ENCODE peak calls at places on chromosome 9, in seven cellular contexts. One of them, this sample, is unnamed. For H3K4me1, the result is how much of the 10 kb centered on the place peaks cover.

GRCh38 chr9:111094433-111095421 is 56.5 kb upstream of the LPAR1 start:
- DNase-seq in psoas muscle: peak
- DNase-seq in left lung: peak
- DNase-seq in RWPE2: no peak
- DNase-seq in stomach: no peak
- DNase-seq in colonic mucosa: peak
- DNase-seq in HAP-1: no peak
- DNase-seq in this sample: no peak

GRCh38 chr9:121620777-121621437 is 30.5 kb upstream of the DAB2IP start:
- DNase-seq in colonic mucosa: no peak
- DNase-seq in psoas muscle: no peak
- DNase-seq in RWPE2: no peak
- DNase-seq in left lung: no peak
- DNase-seq in HAP-1: peak
- DNase-seq in stomach: no peak
- DNase-seq in this sample: peak

GRCh38 chr9:106590759-106591505 is 272.0 kb upstream of the ZNF462 start:
- DNase-seq in stomach: no peak
- DNase-seq in HAP-1: no peak
- DNase-seq in colonic mucosa: no peak
- DNase-seq in left lung: no peak
- DNase-seq in psoas muscle: no peak
- DNase-seq in RWPE2: no peak
- DNase-seq in this sample: no peak

GRCh38 chr9:91741529-91741928 is 208.5 kb downstream of the ROR2 start:
- DNase-seq in left lung: no peak
- DNase-seq in colonic mucosa: no peak
- DNase-seq in psoas muscle: no peak
- DNase-seq in stomach: no peak
- DNase-seq in HAP-1: no peak
- DNase-seq in RWPE2: no peak
- DNase-seq in this sample: peak

GRCh38 chr9:68704804-68705635 is at the start of gene PIP5K1B:
- DNase-seq in left lung: peak
- DNase-seq in psoas muscle: peak
- DNase-seq in HAP-1: peak
- DNase-seq in colonic mucosa: peak
- DNase-seq in RWPE2: peak
- DNase-seq in stomach: peak
- DNase-seq in this sample: peak

GRCh38 chr9:447230-448025 is 232.8 kb downstream of the DOCK8 start:
- DNase-seq in psoas muscle: no peak
- DNase-seq in colonic mucosa: peak
- DNase-seq in RWPE2: peak
- DNase-seq in stomach: no peak
- DNase-seq in HAP-1: no peak
- DNase-seq in left lung: no peak
- DNase-seq in this sample: peak

GRCh38 chr9:112245126-112245525 is 70.0 kb upstream of the SUSD1 start:
- DNase-seq in RWPE2: no peak
- DNase-seq in colonic mucosa: no peak
- DNase-seq in left lung: no peak
- DNase-seq in HAP-1: no peak
- DNase-seq in psoas muscle: no peak
- DNase-seq in stomach: no peak
- DNase-seq in this sample: no peak

GRCh38 chr9:20170122-20170521 is 381.3 kb upstream of the SLC24A2 start:
- DNase-seq in psoas muscle: no peak
- DNase-seq in stomach: no peak
- DNase-seq in RWPE2: no peak
- DNase-seq in colonic mucosa: no peak
- DNase-seq in HAP-1: no peak
- DNase-seq in left lung: no peak
- DNase-seq in this sample: no peak

GRCh38 chr9:34337404-34337803 is 8.0 kb downstream of the NUDT2 start:
- DNase-seq in psoas muscle: no peak
- DNase-seq in colonic mucosa: no peak
- DNase-seq in HAP-1: no peak
- DNase-seq in left lung: no peak
- DNase-seq in stomach: no peak
- DNase-seq in RWPE2: no peak
- DNase-seq in this sample: peak

GRCh38 chr9:88084816-88085215 is 53.5 kb downstream of the SPATA31C2 start:
- DNase-seq in left lung: no peak
- DNase-seq in stomach: no peak
- DNase-seq in colonic mucosa: no peak
- DNase-seq in HAP-1: no peak
- DNase-seq in psoas muscle: no peak
- DNase-seq in RWPE2: no peak
- DNase-seq in this sample: no peak

GRCh38 chr9:37939575-37940095 is 35.7 kb upstream of the SLC25A51 start:
- DNase-seq in HAP-1: no peak
- DNase-seq in colonic mucosa: no peak
- DNase-seq in stomach: no peak
- DNase-seq in left lung: no peak
- DNase-seq in RWPE2: no peak
- DNase-seq in psoas muscle: no peak
- DNase-seq in this sample: no peak

GRCh38 chr9:106421772-106422171 is 441.2 kb upstream of the ZNF462 start:
- DNase-seq in HAP-1: no peak
- DNase-seq in psoas muscle: no peak
- DNase-seq in colonic mucosa: no peak
- DNase-seq in left lung: no peak
- DNase-seq in RWPE2: no peak
- DNase-seq in stomach: no peak
- DNase-seq in this sample: no peak

GRCh38 chr9:134099123-134099761 is 31.4 kb upstream of the BRD3 start:
- DNase-seq in psoas muscle: no peak
- DNase-seq in RWPE2: no peak
- DNase-seq in stomach: peak
- DNase-seq in colonic mucosa: peak
- DNase-seq in HAP-1: peak
- DNase-seq in left lung: no peak
- DNase-seq in this sample: peak

GRCh38 chr9:101437806-101438232 is 2.2 kb upstream of the ALDOB start:
- DNase-seq in stomach: peak
- DNase-seq in psoas muscle: peak
- DNase-seq in left lung: no peak
- DNase-seq in colonic mucosa: no peak
- DNase-seq in HAP-1: no peak
- DNase-seq in RWPE2: no peak
- DNase-seq in this sample: no peak

GRCh38 chr9:126609191-126609590 is 4.5 kb upstream of the LMX1B start:
- DNase-seq in stomach: no peak
- DNase-seq in colonic mucosa: no peak
- DNase-seq in psoas muscle: no peak
- DNase-seq in RWPE2: peak
- DNase-seq in left lung: no peak
- DNase-seq in HAP-1: no peak
- DNase-seq in this sample: no peak

GRCh38 chr9:114372971-114373591 is 14.7 kb downstream of the AKNA start:
- DNase-seq in left lung: peak
- DNase-seq in colonic mucosa: peak
- DNase-seq in RWPE2: no peak
- DNase-seq in stomach: peak
- DNase-seq in HAP-1: no peak
- DNase-seq in psoas muscle: peak
- DNase-seq in this sample: peak

GRCh38 chr9:75754090-75754489 is 136.4 kb upstream of the PCSK5 start:
- DNase-seq in stomach: no peak
- DNase-seq in left lung: no peak
- DNase-seq in HAP-1: no peak
- DNase-seq in colonic mucosa: no peak
- DNase-seq in RWPE2: no peak
- DNase-seq in psoas muscle: no peak
- DNase-seq in this sample: no peak

GRCh38 chr9:90114641-90115040 is 509.8 kb downstream of the GADD45G start:
- DNase-seq in psoas muscle: no peak
- DNase-seq in stomach: no peak
- DNase-seq in HAP-1: no peak
- DNase-seq in RWPE2: no peak
- DNase-seq in left lung: no peak
- DNase-seq in colonic mucosa: no peak
- DNase-seq in this sample: no peak

GRCh38 chr9:89593776-89594427 is 10.9 kb upstream of the GADD45G start:
- DNase-seq in colonic mucosa: peak
- DNase-seq in HAP-1: peak
- DNase-seq in left lung: no peak
- DNase-seq in psoas muscle: peak
- DNase-seq in RWPE2: no peak
- DNase-seq in stomach: peak
- DNase-seq in this sample: peak

GRCh38 chr9:34370970-34371880 is 5.5 kb downstream of the MYORG start:
- DNase-seq in psoas muscle: no peak
- DNase-seq in stomach: no peak
- DNase-seq in left lung: no peak
- DNase-seq in colonic mucosa: no peak
- DNase-seq in RWPE2: no peak
- DNase-seq in HAP-1: no peak
- DNase-seq in this sample: no peak

GRCh38 chr9:12643686-12644085 is 49.5 kb upstream of the TYRP1 start:
- DNase-seq in left lung: no peak
- DNase-seq in colonic mucosa: no peak
- DNase-seq in HAP-1: no peak
- DNase-seq in stomach: no peak
- DNase-seq in psoas muscle: no peak
- DNase-seq in RWPE2: no peak
- DNase-seq in this sample: no peak

GRCh38 chr9:36137392-36138004 is 965 bp downstream of the GLIPR2 start:
- DNase-seq in HAP-1: no peak
- DNase-seq in stomach: no peak
- DNase-seq in psoas muscle: peak
- DNase-seq in left lung: no peak
- DNase-seq in RWPE2: no peak
- DNase-seq in colonic mucosa: no peak
- DNase-seq in this sample: peak
- H3K4me1 ChIP-seq in HAP-1: under half
- H3K4me1 ChIP-seq in stomach: half or more
- H3K4me1 ChIP-seq in psoas muscle: under half
- H3K4me1 ChIP-seq in left lung: half or more
- H3K4me1 ChIP-seq in RWPE2: under half
- H3K4me1 ChIP-seq in colonic mucosa: under half
- H3K4me1 ChIP-seq in this sample: under half

DNA sequence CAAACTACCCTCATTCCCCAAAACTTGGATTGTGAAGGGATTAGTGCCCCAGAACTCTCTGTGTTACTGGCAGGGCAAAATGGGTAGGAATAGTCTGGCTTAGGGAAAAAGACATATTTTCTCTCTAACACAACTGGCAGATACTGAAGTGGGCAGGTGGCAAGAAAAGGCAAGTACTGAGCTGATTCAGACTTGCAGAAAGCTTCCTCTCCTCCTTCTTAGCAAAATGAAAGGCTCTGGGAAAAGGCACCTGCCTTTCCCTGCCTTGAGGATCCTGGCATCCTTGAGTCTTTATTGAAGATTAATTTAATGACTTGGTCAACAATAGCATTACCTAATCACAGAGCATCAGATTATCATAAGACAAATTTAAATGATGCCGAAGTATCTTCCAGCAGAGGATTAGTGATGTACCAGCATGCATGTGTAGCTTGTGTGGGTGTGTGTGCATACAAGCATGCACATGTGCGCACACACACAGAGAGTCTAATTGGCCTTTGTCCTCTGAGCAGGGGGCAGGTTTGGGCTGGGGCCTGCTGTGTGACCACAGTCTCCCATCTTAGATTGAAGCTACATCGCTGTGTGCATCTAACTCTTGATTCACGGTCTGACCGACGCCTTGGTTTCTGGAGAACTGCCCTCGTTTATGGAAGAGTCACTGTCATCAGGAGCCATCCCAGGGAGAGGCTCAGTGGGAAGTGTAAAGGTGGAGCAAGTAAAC is 294.8 kb downstream of the AOPEP start:
- DNase-seq in stomach: no peak
- DNase-seq in left lung: no peak
- DNase-seq in colonic mucosa: no peak
- DNase-seq in RWPE2: no peak
- DNase-seq in psoas muscle: no peak
- DNase-seq in HAP-1: no peak
- DNase-seq in this sample: no peak
- H3K4me1 ChIP-seq in stomach: half or more
- H3K4me1 ChIP-seq in left lung: half or more
- H3K4me1 ChIP-seq in colonic mucosa: under half
- H3K4me1 ChIP-seq in RWPE2: half or more
- H3K4me1 ChIP-seq in psoas muscle: half or more
- H3K4me1 ChIP-seq in HAP-1: under half
- H3K4me1 ChIP-seq in this sample: under half

GRCh38 chr9:136536721-136537241 is 9.1 kb downstream of the NOTCH1 start:
- DNase-seq in left lung: no peak
- DNase-seq in colonic mucosa: no peak
- DNase-seq in psoas muscle: no peak
- DNase-seq in HAP-1: no peak
- DNase-seq in RWPE2: no peak
- DNase-seq in stomach: no peak
- DNase-seq in this sample: no peak
- H3K4me1 ChIP-seq in left lung: half or more
- H3K4me1 ChIP-seq in colonic mucosa: half or more
- H3K4me1 ChIP-seq in psoas muscle: under half
- H3K4me1 ChIP-seq in HAP-1: under half
- H3K4me1 ChIP-seq in RWPE2: under half
- H3K4me1 ChIP-seq in stomach: half or more
- H3K4me1 ChIP-seq in this sample: under half

GRCh38 chr9:105195259-105195658 is 49.2 kb upstream of the SLC44A1 start:
- DNase-seq in HAP-1: no peak
- DNase-seq in left lung: no peak
- DNase-seq in psoas muscle: no peak
- DNase-seq in colonic mucosa: no peak
- DNase-seq in stomach: no peak
- DNase-seq in RWPE2: no peak
- DNase-seq in this sample: no peak

GRCh38 chr9:105193560-105193959 is 50.9 kb upstream of the SLC44A1 start:
- DNase-seq in HAP-1: no peak
- DNase-seq in left lung: no peak
- DNase-seq in stomach: no peak
- DNase-seq in RWPE2: no peak
- DNase-seq in psoas muscle: no peak
- DNase-seq in colonic mucosa: no peak
- DNase-seq in this sample: no peak

GRCh38 chr9:105191508-105192118 is 52.8 kb upstream of the SLC44A1 start:
- DNase-seq in colonic mucosa: no peak
- DNase-seq in stomach: no peak
- DNase-seq in RWPE2: no peak
- DNase-seq in psoas muscle: no peak
- DNase-seq in left lung: no peak
- DNase-seq in HAP-1: no peak
- DNase-seq in this sample: no peak

GRCh38 chr9:105198023-105198422 is 46.4 kb upstream of the SLC44A1 start:
- DNase-seq in stomach: no peak
- DNase-seq in RWPE2: no peak
- DNase-seq in HAP-1: no peak
- DNase-seq in left lung: no peak
- DNase-seq in colonic mucosa: no peak
- DNase-seq in psoas muscle: no peak
- DNase-seq in this sample: no peak

DNA sequence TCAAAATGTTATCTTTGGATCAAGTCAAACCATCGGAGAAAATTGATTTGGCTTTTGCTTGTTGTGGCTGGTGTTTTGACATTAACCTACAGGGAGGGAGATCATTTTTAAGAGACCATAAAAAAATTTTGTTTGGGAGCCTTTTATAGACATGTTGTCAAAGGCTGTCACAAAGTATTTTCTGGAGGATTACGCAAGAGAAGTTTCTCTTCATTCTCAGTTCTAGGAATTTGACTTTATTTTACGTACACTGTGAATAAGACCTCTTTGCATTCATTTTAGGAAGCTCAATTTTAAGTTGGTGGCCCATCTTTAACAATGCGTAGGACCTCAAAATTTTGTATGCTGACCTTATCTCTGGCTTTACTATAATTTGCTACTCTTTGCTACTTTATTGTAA is 50.2 kb upstream of the SLC44A1 start:
- DNase-seq in left lung: no peak
- DNase-seq in psoas muscle: no peak
- DNase-seq in HAP-1: no peak
- DNase-seq in colonic mucosa: no peak
- DNase-seq in RWPE2: no peak
- DNase-seq in stomach: no peak
- DNase-seq in this sample: no peak
- H3K4me1 ChIP-seq in left lung: half or more
- H3K4me1 ChIP-seq in psoas muscle: under half
- H3K4me1 ChIP-seq in HAP-1: under half
- H3K4me1 ChIP-seq in colonic mucosa: under half
- H3K4me1 ChIP-seq in RWPE2: under half
- H3K4me1 ChIP-seq in stomach: under half
- H3K4me1 ChIP-seq in this sample: under half

This sample was measured in cardiac muscle cell.